ENCODE peak calls at places on chromosomes 12 and 14, in four cellular contexts. W is HepG2, P is K562, L is GM12878. N is an unnamed sample.

GRCh38 chr12:96069511-96070231 is 34.3 kb upstream of the LTA4H start:
- DNase-seq in P (no peak), L (no peak), W (no peak), N (no peak)

GRCh38 chr14:68782091-68782981 is 10.5 kb downstream of the ZFP36L1 start:
- DNase-seq in L (no peak), P (no peak), W (no peak), N (no peak)

GRCh38 chr14:104735830-104736642 is 12.0 kb downstream of the ADSS1 start:
- DNase-seq in L (no peak), W (peak), P (no peak), N (no peak)

GRCh38 chr14:62436256-62436655 is 609.0 kb downstream of the KCNH5 start:
- DNase-seq in W (no peak), P (no peak), L (no peak), N (no peak)

GRCh38 chr12:124500232-124501079 is 67.0 kb downstream of the NCOR2 start:
- DNase-seq in P (no peak), W (peak), L (no peak), N (peak)

GRCh38 chr14:54901380-54902142 is 1.1 kb downstream of the GCH1 start:
- DNase-seq in P (no peak), L (no peak), W (no peak), N (no peak)

GRCh38 chr14:35340616-35341453 is 48.7 kb downstream of the PSMA6 start:
- DNase-seq in W (no peak), L (no peak), P (no peak), N (no peak)

GRCh38 chr12:116880817-116881324 is 370 bp downstream of the HRK start:
- DNase-seq in L (no peak), P (peak), W (peak), N (peak)

GRCh38 chr12:107287436-107288413 is 194.4 kb upstream of the CRY1 start:
- DNase-seq in L (no peak), P (no peak), W (no peak), N (no peak)

GRCh38 chr12:123131291-123131831 is 19.5 kb downstream of the PITPNM2 start:
- DNase-seq in W (no peak), L (no peak), P (no peak), N (no peak)

GRCh38 chr14:35333797-35334743 is 41.9 kb downstream of the PSMA6 start:
- DNase-seq in W (peak), P (no peak), L (no peak), N (no peak)

GRCh38 chr12:16238661-16239060 is 38.8 kb downstream of the SLC15A5 start:
- DNase-seq in W (no peak), P (no peak), L (no peak), N (no peak)

GRCh38 chr12:132352896-132353800 is 23.8 kb upstream of the GALNT9 start:
- DNase-seq in L (no peak), P (no peak), W (no peak), N (no peak)

GRCh38 chr12:94175763-94176660 is 27.6 kb downstream of the PLXNC1 start:
- DNase-seq in W (no peak), P (no peak), L (no peak), N (no peak)

GRCh38 chr14:21346532-21347135 is 37.2 kb downstream of the SUPT16H start:
- DNase-seq in W (no peak), P (no peak), L (no peak), N (no peak)

GRCh38 chr14:29853272-29853671 is 74.4 kb downstream of the PRKD1 start:
- DNase-seq in P (no peak), L (no peak), W (no peak), N (no peak)

GRCh38 chr12:29707846-29708245 is 75.9 kb downstream of the TMTC1 start:
- DNase-seq in W (no peak), P (no peak), L (no peak), N (no peak)
- TF ChIP-seq ETV6 in W (no peak), P (no peak), L (no peak), N (no peak)

GRCh38 chr14:103064436-103064835 is 7.1 kb upstream of the CDC42BPB start:
- DNase-seq in W (no peak), L (no peak), P (no peak), N (no peak)

GRCh38 chr14:103067231-103067954 is 10.0 kb upstream of the CDC42BPB start:
- DNase-seq in P (no peak), L (no peak), W (no peak), N (no peak)

GRCh38 chr14:103066399-103066798 is 9.1 kb upstream of the CDC42BPB start:
- DNase-seq in L (no peak), W (peak), P (no peak), N (no peak)

GRCh38 chr14:103065861-103066260 is 8.5 kb upstream of the CDC42BPB start:
- DNase-seq in W (no peak), P (no peak), L (no peak), N (no peak)

GRCh38 chr14:103064978-103065377 is 7.6 kb upstream of the CDC42BPB start:
- DNase-seq in P (no peak), L (no peak), W (no peak), N (no peak)
- TF ChIP-seq CREB1 in P (no peak), L (no peak), W (no peak), N (no peak)

DNA sequence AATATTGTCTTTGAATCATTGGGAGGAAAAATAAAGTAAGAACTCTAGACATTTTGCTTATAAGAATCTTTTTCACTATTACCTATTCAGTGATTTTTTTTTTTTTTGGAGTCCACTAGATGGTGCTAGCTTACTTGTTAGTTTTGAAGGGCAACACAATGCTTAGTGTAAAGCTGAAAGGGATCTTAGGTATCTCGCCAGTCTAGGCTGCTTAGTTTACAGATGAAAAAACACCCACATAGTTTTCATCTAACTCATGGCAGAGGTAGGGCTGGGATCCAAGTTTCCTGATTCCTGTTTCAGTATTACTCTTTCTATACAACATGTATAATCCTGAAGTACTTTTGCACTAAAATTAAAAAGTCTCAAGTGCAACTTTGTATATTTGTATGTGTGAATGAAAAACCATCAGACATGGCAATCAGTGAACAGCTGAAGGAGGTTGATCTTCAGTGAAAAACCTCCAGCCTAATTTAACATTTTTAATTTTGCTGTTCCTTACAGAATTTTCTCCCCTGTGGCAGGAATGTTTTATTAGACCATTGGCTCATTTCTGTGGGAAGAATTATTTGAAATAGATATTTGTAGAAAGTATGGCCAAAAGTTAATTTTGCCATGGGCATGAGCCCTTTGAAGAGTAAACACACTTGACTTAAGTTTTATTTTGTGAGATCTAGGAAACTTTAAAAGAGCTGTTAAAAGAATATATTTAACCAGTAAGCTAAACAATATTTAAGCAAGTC is 40.7 kb downstream of the LRRIQ1 start:
- DNase-seq in W (peak), P (no peak), L (no peak), N (no peak)
- TF ChIP-seq ETV6 in W (no peak), P (no peak), L (no peak), N (no peak)

DNA sequence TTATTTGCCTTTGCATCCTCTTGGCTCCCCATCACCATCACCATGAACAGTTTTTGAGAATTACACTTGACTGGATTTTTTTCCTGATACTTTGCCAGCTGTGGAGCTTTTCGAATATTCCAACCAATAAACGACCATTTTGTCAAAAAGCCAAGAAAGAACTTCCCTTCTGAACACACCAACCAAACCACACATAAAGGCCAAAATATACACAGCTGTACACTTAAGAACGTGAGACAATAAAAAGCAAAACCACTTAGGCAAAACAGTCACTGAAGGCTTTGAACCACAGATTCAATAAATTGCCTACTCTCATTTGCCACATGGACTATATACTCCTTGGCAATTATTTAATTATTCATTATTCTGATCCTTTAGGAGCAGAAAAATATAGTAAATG is 1.1 kb downstream of the C14orf93 start:
- DNase-seq in W (no peak), L (no peak), P (no peak), N (no peak)
- TF ChIP-seq CREB1 in W (no peak), L (no peak), P (no peak), N (no peak)

GRCh38 chr12:52501490-52501889 is 8.4 kb upstream of the KRT6A start:
- DNase-seq in P (no peak), L (no peak), W (no peak), N (no peak)

GRCh38 chr12:52508211-52508610 is 12.0 kb downstream of the KRT5 start:
- DNase-seq in W (no peak), P (no peak), L (no peak), N (no peak)

DNA sequence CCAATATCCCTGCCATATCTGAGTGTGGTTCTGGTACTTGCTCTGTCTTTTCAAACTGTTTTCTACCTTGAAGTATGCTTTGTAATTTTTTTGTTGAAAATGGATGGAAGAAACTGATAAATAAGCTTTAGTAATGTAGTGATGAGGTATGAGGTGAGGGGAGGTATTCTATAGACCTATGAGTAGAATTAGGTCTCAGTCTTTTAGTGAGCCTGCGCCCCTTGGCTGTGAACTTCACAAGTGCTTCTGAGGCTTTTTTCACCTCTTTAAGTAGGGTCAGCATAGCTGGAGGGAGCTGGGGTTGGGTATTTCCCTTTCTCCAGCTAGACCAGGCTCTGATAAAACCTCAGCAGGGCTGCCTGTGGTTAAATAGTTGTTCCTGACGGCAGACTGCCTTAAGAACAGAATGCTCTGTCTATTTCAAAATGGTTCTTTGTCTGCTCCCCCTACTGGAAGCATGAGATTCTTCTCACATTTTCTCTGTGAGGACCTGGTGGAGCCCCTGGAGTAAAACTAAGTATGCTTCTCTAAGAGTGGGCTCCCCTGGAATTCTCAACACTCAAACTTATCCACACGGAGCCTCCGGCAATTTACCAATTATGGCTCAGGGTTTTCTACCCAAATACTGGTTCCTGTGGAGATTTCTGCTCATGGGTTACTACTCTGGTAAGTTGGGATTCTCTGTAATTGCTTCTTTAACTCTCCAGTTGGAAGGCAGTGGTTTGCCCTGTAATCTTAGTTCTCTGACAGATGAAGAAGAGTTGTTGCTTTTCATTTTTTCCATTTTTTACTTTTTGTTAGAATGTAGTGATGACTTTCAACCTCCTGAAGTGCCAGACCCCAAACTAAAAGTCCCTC is 13.1 kb downstream of the KRT5 start:
- DNase-seq in W (peak), P (no peak), L (no peak), N (no peak)
- TF ChIP-seq ETV6 in W (no peak), P (no peak), L (no peak), N (no peak)

N was measured in WTC11.